ENCODE peak calls at places on chromosome X, in six cellular contexts. Y is NCI-H1694 treated with DMSO at 0.1 percent for 48 hours; O is stimulated activated CD8-positive, alpha-beta memory T cell treated with anti-CD3 and anti-CD28 coated beads, Interleukin-7, amount 100 ng/mL, for 24 hours; E is upper lobe of left lung; A is brain microvascular endothelial cell; X is AG08396. V is an unnamed sample.

GRCh38 chrX:137118536-137118935 is 84.7 kb upstream of the GPR101 start:
- DNase-seq in A (no peak), Y (no peak), E (no peak), X (no peak), O (no peak), V (no peak)

GRCh38 chrX:43878902-43879526 is 3.2 kb downstream of the MAOB start:
- DNase-seq in A (no peak), X (no peak), Y (no peak), O (no peak), E (no peak), V (no peak)

GRCh38 chrX:22800806-22801205 is 199.0 kb upstream of the DDX53 start:
- DNase-seq in A (no peak), Y (no peak), O (no peak), E (no peak), X (no peak), V (peak; percentile 20)

GRCh38 chrX:38110231-38110630 is 103.9 kb downstream of the SYTL5 start:
- DNase-seq in Y (peak; percentile 30), E (no peak), A (no peak), X (no peak), O (no peak), V (no peak)

GRCh38 chrX:100615015-100615414 is 21.6 kb downstream of the TSPAN6 start:
- DNase-seq in X (peak; percentile 46), A (peak; percentile 43), E (no peak), Y (peak; percentile 74), O (no peak), V (no peak)

GRCh38 chrX:107451754-107452153 is 2.3 kb downstream of the FRMPD3 start:
- DNase-seq in E (no peak), O (no peak), A (no peak), X (no peak), Y (no peak), V (no peak)

GRCh38 chrX:52839137-52839536 is 28.1 kb downstream of the XAGE5 start:
- DNase-seq in X (no peak), E (no peak), A (no peak), Y (no peak), O (no peak), V (no peak)

GRCh38 chrX:69070949-69071650 is 94.2 kb downstream of the PJA1 start:
- DNase-seq in Y (no peak), A (no peak), X (no peak), E (no peak), O (no peak), V (no peak)

GRCh38 chrX:2875798-2876399 is 47.2 kb downstream of the GYG2 start:
- DNase-seq in O (no peak), Y (no peak), X (no peak), E (no peak), A (no peak), V (peak; percentile 13)

GRCh38 chrX:18674417-18674787 is 2.5 kb upstream of the RS1 start:
- DNase-seq in A (no peak), Y (peak; percentile 42), E (peak; percentile 69), O (no peak), X (no peak), V (no peak)

GRCh38 chrX:1673337-1673736 is 58.5 kb downstream of the ASMT start:
- DNase-seq in O (no peak), E (no peak), A (no peak), Y (no peak), X (no peak), V (no peak)

GRCh38 chrX:54473993-54474859 is 21.8 kb downstream of the FGD1 start:
- DNase-seq in X (no peak), Y (no peak), A (no peak), O (no peak), E (no peak), V (no peak)

GRCh38 chrX:12984629-12985303 is 9.9 kb downstream of the TMSB4X start:
- DNase-seq in E (no peak), Y (no peak), O (no peak), X (peak; percentile 19), A (peak; percentile 18), V (no peak)

GRCh38 chrX:149762696-149763614 is 10.9 kb upstream of the HSFX1 start:
- DNase-seq in Y (no peak), X (no peak), E (no peak), O (no peak), A (no peak), V (no peak)

GRCh38 chrX:73863268-73863667 is 300.3 kb downstream of the CHIC1 start:
- DNase-seq in O (no peak), X (no peak), E (no peak), A (no peak), Y (no peak), V (no peak)

GRCh38 chrX:115233497-115234219 is at the start of gene LRCH2:
- DNase-seq in Y (no peak), O (no peak), X (peak; percentile 71), E (peak; percentile 62), A (no peak), V (no peak)

GRCh38 chrX:34612036-34612435 is 45.0 kb downstream of the TMEM47 start:
- DNase-seq in E (no peak), Y (no peak), A (peak; percentile 4), O (no peak), X (no peak), V (no peak)

V was measured in SW 1271.